ENCODE peak calls at places on chromosomes 2 and 18, in six cellular contexts. W is iPS DF 6.9; X is colonic mucosa; F is cardiac muscle cell; N is CD4-positive, CD25-positive, alpha-beta regulatory T cell; J is mammary epithelial cell. R is an unnamed sample.

GRCh38 chr2:128602699-128603101 is 284.0 kb upstream of the HS6ST1 start:
- DNase-seq in W (no peak), X (no peak), F (no peak), N (no peak), J (no peak), R (no peak)

GRCh38 chr2:182330451-182331325 is 96.1 kb downstream of the PDE1A start:
- DNase-seq in W (no peak), X (no peak), F (no peak), N (no peak), J (no peak), R (no peak)

GRCh38 chr2:47056875-47057731 is 98.0 kb downstream of the STPG4 start:
- DNase-seq in W (no peak), X (peak; percentile 67), F (no peak), N (peak; percentile 20), J (no peak), R (no peak)

GRCh38 chr2:43133708-43134570 is 92.5 kb downstream of the ZFP36L2 start:
- DNase-seq in W (no peak), X (peak; percentile 54), F (no peak), N (peak; percentile 90), J (no peak), R (no peak)

GRCh38 chr2:1632006-1632348 is 112.3 kb downstream of the PXDN start:
- DNase-seq in W (no peak), X (peak; percentile 55), F (no peak), N (no peak), J (no peak), R (peak; percentile 38)

GRCh38 chr2:208017721-208018120 is 7.6 kb downstream of the PLEKHM3 start:
- DNase-seq in W (no peak), X (no peak), F (no peak), N (no peak), J (no peak), R (no peak)

GRCh38 chr2:157932480-157933205 is 56.5 kb upstream of the ACVR1 start:
- DNase-seq in W (peak; percentile 64), X (no peak), F (no peak), N (no peak), J (no peak), R (peak; percentile 18)

GRCh38 chr18:3703732-3704176 is 253.8 kb downstream of the TGIF1 start:
- DNase-seq in W (peak; percentile 25), X (peak; percentile 76), F (peak; percentile 95), N (peak; percentile 13), J (peak; percentile 39), R (peak; percentile 83)

GRCh38 chr2:174259981-174260380 is 11.6 kb upstream of the OLA1 start:
- DNase-seq in W (no peak), X (no peak), F (no peak), N (no peak), J (peak; percentile 57), R (peak; percentile 27)

GRCh38 chr2:170822885-170823799 is 6.5 kb downstream of the GAD1 start:
- DNase-seq in W (no peak), X (no peak), F (no peak), N (no peak), J (no peak), R (no peak)

GRCh38 chr18:13521418-13521817 is 204.9 kb downstream of the FAM210A start:
- DNase-seq in W (no peak), X (no peak), F (no peak), N (no peak), J (no peak), R (no peak)

GRCh38 chr18:13522861-13523660 is 203.3 kb downstream of the FAM210A start:
- DNase-seq in W (no peak), X (no peak), F (no peak), N (no peak), J (no peak), R (no peak)

GRCh38 chr18:13518382-13518781 is 208.0 kb downstream of the FAM210A start:
- DNase-seq in W (no peak), X (no peak), F (no peak), N (no peak), J (no peak), R (no peak)

GRCh38 chr18:13520741-13521140 is 205.6 kb downstream of the FAM210A start:
- DNase-seq in W (no peak), X (no peak), F (no peak), N (no peak), J (no peak), R (no peak)

GRCh38 chr18:13520306-13520705 is 206.1 kb downstream of the FAM210A start:
- DNase-seq in W (no peak), X (no peak), F (no peak), N (no peak), J (no peak), R (no peak)
- H3K36me3 ChIP-seq in W (no peaks in the 10 kb centered on the region), X (no peaks in the 10 kb centered on the region), F (no peaks in the 10 kb centered on the region), N (peaks cover 41% of the 10 kb centered on the region), J (no peaks in the 10 kb centered on the region), R (no peaks in the 10 kb centered on the region)

GRCh38 chr2:54634564-54635511 is 88.6 kb upstream of the EML6 start:
- DNase-seq in W (no peak), X (no peak), F (no peak), N (peak; percentile 33), J (peak; percentile 91), R (no peak)
- H3K36me3 ChIP-seq in W (peaks cover 26% of the 10 kb centered on the region), X (peaks cover 28% of the 10 kb centered on the region), F (peaks cover 73% of the 10 kb centered on the region), N (peaks cover 97% of the 10 kb centered on the region), J (peaks cover 32% of the 10 kb centered on the region), R (peaks cover 3% of the 10 kb centered on the region)

GRCh38 chr2:176656055-176656775 is 387.0 kb downstream of the MTX2 start:
- DNase-seq in W (no peak), X (no peak), F (no peak), N (no peak), J (no peak), R (no peak)
- H3K36me3 ChIP-seq in W (no peaks in the 10 kb centered on the region), X (no peaks in the 10 kb centered on the region), F (no peaks in the 10 kb centered on the region), N (no peaks in the 10 kb centered on the region), J (no peaks in the 10 kb centered on the region), R (no peaks in the 10 kb centered on the region)

DNA sequence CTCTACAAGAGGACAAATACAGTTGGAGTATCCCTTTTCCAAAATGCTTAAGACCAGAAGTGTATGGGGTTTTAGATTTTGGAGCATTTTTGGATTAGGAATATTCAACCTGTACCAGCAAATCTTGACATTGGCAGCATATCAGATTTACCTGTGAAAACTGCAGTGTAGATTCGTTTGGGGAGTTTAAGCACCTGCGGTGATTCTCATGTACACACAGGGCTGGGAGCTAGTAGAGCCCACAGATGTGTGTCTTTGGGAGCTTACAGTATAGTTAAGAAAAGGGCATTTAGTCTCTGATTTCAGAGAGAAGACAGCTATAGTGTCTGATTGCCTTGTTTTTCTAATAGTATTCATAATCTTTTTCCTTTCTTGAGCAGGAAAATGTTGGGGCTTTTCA is 30.1 kb downstream of the PTCD3 start:
- DNase-seq in W (no peak), X (no peak), F (no peak), N (no peak), J (no peak), R (no peak)
- H3K36me3 ChIP-seq in W (peaks cover 46% of the 10 kb centered on the region), X (peaks cover 29% of the 10 kb centered on the region), F (peaks cover 83% of the 10 kb centered on the region), N (peaks cover 92% of the 10 kb centered on the region), J (peaks cover 78% of the 10 kb centered on the region), R (peaks cover 12% of the 10 kb centered on the region)

GRCh38 chr2:26376799-26377198 is 24.9 kb upstream of the DRC1 start:
- DNase-seq in W (no peak), X (no peak), F (no peak), N (peak; percentile 69), J (no peak), R (no peak)
- H3K36me3 ChIP-seq in W (no peaks in the 10 kb centered on the region), X (no peaks in the 10 kb centered on the region), F (peaks cover 30% of the 10 kb centered on the region), N (peaks cover 35% of the 10 kb centered on the region), J (peaks cover 27% of the 10 kb centered on the region), R (no peaks in the 10 kb centered on the region)

DNA sequence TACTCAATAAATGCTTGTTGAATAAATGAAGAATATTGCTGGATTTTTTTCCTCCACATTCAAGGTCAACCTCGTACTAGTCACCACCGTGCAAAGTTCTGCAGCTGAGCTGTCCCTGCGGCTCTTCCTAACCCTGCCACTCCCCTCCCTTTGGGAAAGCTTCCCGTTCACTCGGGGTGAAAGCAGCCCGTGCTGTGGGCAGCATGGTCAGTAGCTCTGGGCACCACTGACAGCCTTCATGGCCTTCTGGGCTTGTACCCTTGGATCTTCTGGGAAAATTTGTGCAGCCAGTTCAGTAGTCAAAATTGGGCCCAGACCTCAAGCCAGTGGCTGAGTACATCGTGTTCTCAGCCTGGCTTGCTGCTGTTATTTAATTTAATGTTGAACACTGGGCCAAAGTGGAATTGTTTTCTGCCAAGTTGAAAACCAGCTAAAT is 469.2 kb upstream of the RAB12 start:
- DNase-seq in W (no peak), X (no peak), F (no peak), N (no peak), J (no peak), R (no peak)
- H3K36me3 ChIP-seq in W (no peaks in the 10 kb centered on the region), X (no peaks in the 10 kb centered on the region), F (no peaks in the 10 kb centered on the region), N (no peaks in the 10 kb centered on the region), J (no peaks in the 10 kb centered on the region), R (no peaks in the 10 kb centered on the region)

GRCh38 chr2:221087779-221088178 is 484.3 kb downstream of the EPHA4 start:
- DNase-seq in W (no peak), X (no peak), F (no peak), N (no peak), J (no peak), R (no peak)
- H3K36me3 ChIP-seq in W (no peaks in the 10 kb centered on the region), X (no peaks in the 10 kb centered on the region), F (no peaks in the 10 kb centered on the region), N (no peaks in the 10 kb centered on the region), J (no peaks in the 10 kb centered on the region), R (no peaks in the 10 kb centered on the region)

R was measured in hepatocyte.